ENCODE peak calls at places on chromosomes 6 and 20, in seven cellular contexts. C, Z, U, E, T, V and W are unnamed samples.

GRCh38 chr6:72825265-72825918 is 203.5 kb downstream of the KCNQ5 start:
- DNase-seq in Z (no peak), T (no peak), C (no peak), E (peak; percentile 27), U (no peak), V (peak; percentile 1), W (no peak)

GRCh38 chr6:161835426-161836029 is 561.7 kb upstream of the AGPAT4 start:
- DNase-seq in Z (peak; percentile 29), V (no peak), T (peak; percentile 13), C (no peak), U (no peak), E (no peak), W (no peak)

GRCh38 chr20:3340443-3340842 is 67.0 kb downstream of the DNAAF9 start:
- DNase-seq in T (no peak), E (no peak), V (no peak), U (no peak), Z (no peak), C (no peak), W (no peak)

GRCh38 chr6:160393966-160394653 is 45.9 kb downstream of the SLC22A3 start:
- DNase-seq in U (peak; percentile 54), C (no peak), T (peak; percentile 90), Z (peak; percentile 60), E (no peak), V (no peak), W (no peak)

GRCh38 chr6:40551966-40552365 is 35.2 kb downstream of the LRFN2 start:
- DNase-seq in C (no peak), V (no peak), U (no peak), T (no peak), E (no peak), Z (peak; percentile 20), W (no peak)

GRCh38 chr6:15893556-15894253 is 230.9 kb upstream of the DTNBP1 start:
- DNase-seq in U (no peak), E (peak; percentile 50), V (no peak), T (peak; percentile 16), C (peak; percentile 53), Z (peak; percentile 92), W (peak; percentile 97)

GRCh38 chr6:166904101-166904746 is 52.1 kb downstream of the RNASET2 start:
- DNase-seq in C (no peak), Z (peak; percentile 56), E (no peak), V (no peak), T (no peak), U (peak; percentile 47), W (no peak)

GRCh38 chr6:85660181-85660611 is 17.5 kb upstream of the SYNCRIP start:
- DNase-seq in E (no peak), T (peak; percentile 59), V (no peak), U (no peak), C (peak; percentile 72), Z (no peak), W (no peak)

GRCh38 chr20:13205848-13206434 is 15.1 kb upstream of the ISM1 start:
- DNase-seq in U (no peak), C (no peak), V (no peak), E (no peak), T (no peak), Z (no peak), W (no peak)

GRCh38 chr6:167746377-167747151 is 80.1 kb upstream of the AFDN start:
- DNase-seq in Z (no peak), V (no peak), U (no peak), E (no peak), C (no peak), T (no peak), W (no peak)

GRCh38 chr6:11007715-11008608 is 36.1 kb downstream of the ELOVL2 start:
- DNase-seq in C (peak; percentile 26), V (no peak), Z (peak; percentile 41), T (peak; percentile 71), U (no peak), E (peak; percentile 2), W (no peak)

GRCh38 chr6:96649926-96650325 is 87.0 kb downstream of the FHL5 start:
- DNase-seq in T (no peak), V (no peak), E (no peak), C (no peak), U (no peak), Z (no peak), W (no peak)

GRCh38 chr6:96657344-96657743 is 94.4 kb downstream of the FHL5 start:
- DNase-seq in Z (no peak), C (no peak), T (no peak), E (no peak), U (no peak), V (no peak), W (no peak)

DNA sequence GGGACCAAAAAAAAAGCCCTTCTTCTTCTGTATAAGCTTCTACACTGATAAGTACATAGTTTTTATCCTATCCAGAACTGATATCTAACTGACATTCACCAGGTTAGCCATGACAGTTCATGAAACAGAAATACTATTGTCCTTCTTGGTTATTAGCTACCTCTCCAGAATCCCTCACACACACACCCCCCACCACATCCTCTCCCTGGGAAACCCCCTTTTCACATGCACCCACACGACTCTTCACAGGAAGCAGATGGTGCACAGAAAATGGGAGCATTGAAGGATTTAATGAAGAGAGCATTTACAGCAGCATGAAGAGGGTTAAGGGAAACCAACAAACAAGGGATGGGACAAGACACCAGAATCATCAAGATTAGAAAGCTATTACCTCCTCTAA is 88.9 kb downstream of the FHL5 start:
- DNase-seq in T (no peak), C (no peak), Z (no peak), E (no peak), U (no peak), V (peak; percentile 28), W (no peak)
- TF ChIP-seq EZH2 in T (no peak), C (no peak), Z (no peak), E (no peak), U (no peak), V (no peak), W (no peak)

GRCh38 chr6:131952886-131953509 is 1.8 kb upstream of the CCN2 start:
- DNase-seq in C (no peak), U (no peak), V (no peak), Z (peak; percentile 87), E (no peak), T (no peak), W (no peak)

GRCh38 chr6:131955876-131956275 is 4.7 kb upstream of the CCN2 start:
- DNase-seq in E (no peak), U (no peak), T (peak; percentile 42), Z (peak; percentile 46), V (no peak), C (no peak), W (no peak)

GRCh38 chr6:131955192-131955591 is 4.0 kb upstream of the CCN2 start:
- DNase-seq in U (no peak), E (no peak), C (no peak), Z (no peak), V (no peak), T (no peak), W (no peak)

GRCh38 chr6:131954099-131954774 is 3.1 kb upstream of the CCN2 start:
- DNase-seq in V (no peak), U (no peak), E (peak; percentile 67), T (no peak), C (no peak), Z (no peak), W (no peak)

DNA sequence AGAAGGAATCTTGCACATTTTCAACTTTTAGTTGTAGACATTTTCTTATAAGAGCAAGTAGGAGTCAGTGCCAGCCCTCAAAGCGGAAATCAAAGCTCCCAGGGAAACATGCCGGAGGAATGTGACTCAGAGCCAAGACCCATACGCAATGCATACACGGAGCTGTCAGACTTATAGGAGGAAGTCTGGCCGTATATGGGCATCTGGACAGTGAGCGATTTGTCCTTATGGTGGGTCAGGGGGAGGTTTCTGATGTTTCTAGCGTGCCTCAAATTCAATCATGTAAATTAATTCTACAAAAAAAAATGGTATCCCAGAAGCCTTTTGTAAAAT is 3.6 kb upstream of the CCN2 start:
- DNase-seq in C (no peak), E (peak; percentile 98), V (no peak), Z (peak; percentile 44), U (no peak), T (peak; percentile 68), W (no peak)
- TF ChIP-seq POLR2AphosphoS5 in C (no peak), E (peak; percentile 74), V (no peak), Z (no peak), U (no peak), T (no peak), W (no peak)

GRCh38 chr6:107423474-107423873 is 35.9 kb downstream of the PDSS2 start:
- DNase-seq in E (no peak), C (no peak), Z (no peak), U (no peak), V (no peak), T (no peak), W (peak; percentile 22)

GRCh38 chr6:107418118-107418517 is 41.2 kb downstream of the PDSS2 start:
- DNase-seq in U (no peak), Z (peak; percentile 77), T (peak; percentile 11), C (no peak), V (no peak), E (no peak), W (no peak)

GRCh38 chr6:107416179-107416578 is 43.2 kb downstream of the PDSS2 start:
- DNase-seq in Z (no peak), T (no peak), C (no peak), V (no peak), E (no peak), U (no peak), W (no peak)

GRCh38 chr6:107419747-107420146 is 39.6 kb downstream of the PDSS2 start:
- DNase-seq in U (no peak), E (no peak), Z (no peak), T (no peak), V (no peak), C (no peak), W (no peak)

DNA sequence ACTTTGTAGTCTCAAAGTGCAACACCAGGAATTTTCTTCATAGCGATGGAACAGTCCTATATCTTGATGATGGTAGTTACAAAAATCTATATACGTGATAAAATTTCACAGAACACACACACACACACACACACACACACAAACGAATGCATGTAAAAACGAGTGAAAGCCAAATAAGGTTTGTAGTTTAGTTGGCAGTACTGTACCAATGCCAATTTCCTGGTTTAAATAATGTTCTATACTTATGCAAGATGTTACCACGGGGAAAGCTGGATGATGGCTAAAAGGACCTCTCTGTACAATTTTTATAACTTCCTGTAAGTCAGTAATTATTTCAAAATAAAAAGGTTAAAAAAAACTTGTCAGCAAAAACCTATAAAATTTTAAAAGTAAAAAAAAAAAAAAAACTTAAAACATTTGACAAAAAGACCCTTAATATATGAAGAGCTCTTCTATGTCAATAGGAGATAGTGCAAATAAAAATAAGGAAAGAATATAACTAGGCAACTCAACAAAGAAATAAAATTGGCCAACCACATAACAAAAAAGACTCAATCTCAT is 37.6 kb downstream of the PDSS2 start:
- DNase-seq in U (no peak), C (no peak), T (peak; percentile 7), E (no peak), Z (no peak), V (no peak), W (peak; percentile 60)
- TF ChIP-seq EZH2 in U (no peak), C (no peak), T (no peak), E (no peak), Z (no peak), V (no peak), W (no peak)

DNA sequence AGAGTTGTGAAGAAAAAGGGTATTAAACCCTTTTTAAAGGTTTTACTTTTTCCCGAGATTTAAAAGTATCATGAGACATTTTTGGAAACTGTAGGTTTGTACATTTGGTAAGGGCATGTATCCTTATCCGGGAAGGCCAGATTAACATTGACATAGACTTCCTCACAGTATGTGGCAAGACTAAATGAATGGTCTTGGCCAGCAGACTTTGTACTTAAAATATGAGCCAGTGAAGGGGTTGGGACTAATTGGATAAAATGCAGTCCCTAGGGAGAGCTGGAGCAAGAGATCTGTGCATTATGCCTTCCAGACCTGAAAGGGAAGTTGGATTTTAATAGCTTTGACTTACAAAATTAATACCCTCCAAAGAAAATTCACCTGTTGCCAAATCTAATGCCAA is 60.4 kb upstream of the CCN2 start:
- DNase-seq in C (no peak), V (no peak), Z (no peak), T (no peak), U (no peak), E (no peak), W (peak; percentile 20)
- TF ChIP-seq POLR2AphosphoS5 in C (no peak), V (no peak), Z (no peak), T (no peak), U (no peak), E (no peak), W (no peak)